ENCODE peak calls at places on chromosome 1, in ten cellular contexts. U is left ventricle myocardium inferior; K is heart left ventricle; G is A549; J is esophagus muscularis mucosa; B is Caco-2; A is cardiac muscle cell; S is aorta; V is CD4-positive, alpha-beta T cell; R is SJSA1. X is an unnamed sample. For H3K9me3, the result is how much of the 10 kb centered on the place peaks cover.

GRCh38 chr1:162383516-162383915 is 2.0 kb downstream of the C1orf226 start:
- DNase-seq in U (no peak), K (no peak), G (no peak), J (no peak), B (no peak), A (no peak), S (no peak), V (no peak), R (no peak), X (no peak)

GRCh38 chr1:108749081-108749480 is 2.6 kb downstream of the STXBP3 start:
- DNase-seq in U (no peak), K (no peak), G (no peak), J (no peak), B (no peak), A (no peak), S (no peak), V (no peak), R (no peak), X (no peak)

GRCh38 chr1:73065585-73065984 is 783.2 kb upstream of the NEGR1 start:
- DNase-seq in U (no peak), K (no peak), G (no peak), J (no peak), B (peak), A (peak), S (no peak), V (no peak), R (no peak), X (no peak)

GRCh38 chr1:223710179-223711133 is 1.9 kb upstream of the CAPN2 start:
- DNase-seq in U (no peak), K (no peak), G (no peak), J (no peak), B (peak), A (no peak), S (no peak), V (no peak), R (no peak), X (no peak)

GRCh38 chr1:230826166-230826875 is 42.0 kb downstream of the C1orf198 start:
- DNase-seq in U (no peak), K (no peak), G (no peak), J (peak), B (no peak), A (no peak), S (no peak), V (no peak), R (no peak), X (no peak)

GRCh38 chr1:54781023-54781723 is 16.9 kb upstream of the PARS2 start:
- DNase-seq in U (no peak), K (no peak), G (no peak), J (no peak), B (no peak), A (peak), S (no peak), V (no peak), R (no peak), X (no peak)

GRCh38 chr1:181318858-181319235 is 164.5 kb upstream of the CACNA1E start:
- DNase-seq in U (no peak), K (no peak), G (no peak), J (no peak), B (no peak), A (no peak), S (no peak), V (no peak), R (no peak), X (no peak)

GRCh38 chr1:208615356-208615755 is 371.2 kb upstream of the PLXNA2 start:
- DNase-seq in U (no peak), K (no peak), G (no peak), J (peak), B (no peak), A (no peak), S (no peak), V (no peak), R (no peak), X (no peak)

GRCh38 chr1:6072774-6073479 is 27.2 kb downstream of the KCNAB2 start:
- DNase-seq in U (no peak), K (no peak), G (no peak), J (no peak), B (no peak), A (no peak), S (no peak), V (no peak), R (no peak), X (no peak)

GRCh38 chr1:51990478-51990965 is at the start of gene RAB3B:
- DNase-seq in U (peak), K (no peak), G (peak), J (no peak), B (peak), A (peak), S (peak), V (peak), R (peak), X (peak)

GRCh38 chr1:229287257-229287656 is 16.3 kb downstream of the RAB4A start:
- DNase-seq in U (no peak), K (no peak), G (no peak), J (peak), B (no peak), A (no peak), S (no peak), V (no peak), R (peak), X (no peak)

GRCh38 chr1:244049142-244049968 is 1.7 kb upstream of the ZBTB18 start:
- DNase-seq in U (peak), K (peak), G (peak), J (no peak), B (no peak), A (peak), S (peak), V (peak), R (peak), X (peak)

GRCh38 chr1:17516303-17517214 is 22.9 kb upstream of the ARHGEF10L start:
- DNase-seq in U (no peak), K (no peak), G (no peak), J (no peak), B (peak), A (no peak), S (no peak), V (no peak), R (no peak), X (no peak)

GRCh38 chr1:94119796-94120590 is 955 bp downstream of the ABCA4 start:
- DNase-seq in U (no peak), K (no peak), G (no peak), J (no peak), B (no peak), A (no peak), S (no peak), V (no peak), R (no peak), X (no peak)

GRCh38 chr1:159900086-159900680 is at the start of gene CFAP45:
- DNase-seq in U (peak), K (peak), G (no peak), J (peak), B (peak), A (peak), S (peak), V (no peak), R (no peak), X (no peak)

GRCh38 chr1:156836041-156836654 is 19.5 kb upstream of the SH2D2A start:
- DNase-seq in U (no peak), K (no peak), G (no peak), J (no peak), B (no peak), A (no peak), S (no peak), V (no peak), R (no peak), X (no peak)

GRCh38 chr1:232423591-232423990 is 206.3 kb downstream of the SIPA1L2 start:
- DNase-seq in U (no peak), K (no peak), G (no peak), J (no peak), B (no peak), A (no peak), S (no peak), V (no peak), R (no peak), X (no peak)

GRCh38 chr1:63688302-63688701 is 85.5 kb upstream of the ROR1 start:
- DNase-seq in U (no peak), K (no peak), G (no peak), J (no peak), B (no peak), A (no peak), S (no peak), V (no peak), R (no peak), X (no peak)

GRCh38 chr1:22884806-22885559 is 87.7 kb downstream of the LACTBL1 start:
- DNase-seq in U (no peak), K (no peak), G (no peak), J (no peak), B (no peak), A (no peak), S (no peak), V (no peak), R (no peak), X (no peak)

GRCh38 chr1:89590341-89591080 is 42.4 kb upstream of the LRRC8C start:
- DNase-seq in U (no peak), K (no peak), G (no peak), J (no peak), B (no peak), A (no peak), S (no peak), V (no peak), R (no peak), X (no peak)

GRCh38 chr1:103576065-103576464 is 4.7 kb downstream of the AMY2B start:
- DNase-seq in U (no peak), K (no peak), G (no peak), J (no peak), B (no peak), A (no peak), S (no peak), V (no peak), R (no peak), X (no peak)

GRCh38 chr1:42880384-42880783 is 34.0 kb downstream of the ZNF691 start:
- DNase-seq in U (no peak), K (no peak), G (no peak), J (no peak), B (no peak), A (no peak), S (no peak), V (no peak), R (no peak), X (no peak)

GRCh38 chr1:214500349-214501055 is 50.9 kb downstream of the PTPN14 start:
- DNase-seq in U (no peak), K (no peak), G (no peak), J (no peak), B (no peak), A (peak), S (no peak), V (no peak), R (no peak), X (no peak)

GRCh38 chr1:206658264-206658980 is 23.1 kb downstream of the DYRK3 start:
- DNase-seq in U (peak), K (peak), G (peak), J (no peak), B (no peak), A (peak), S (peak), V (peak), R (peak), X (peak)

GRCh38 chr1:38272515-38272914 is 225.9 kb upstream of the POU3F1 start:
- DNase-seq in U (no peak), K (no peak), G (no peak), J (no peak), B (no peak), A (no peak), S (no peak), V (no peak), R (no peak), X (no peak)

GRCh38 chr1:29222686-29223085 is 8.0 kb downstream of the MECR start:
- DNase-seq in U (no peak), K (no peak), G (no peak), J (no peak), B (no peak), A (no peak), S (no peak), V (no peak), R (no peak), X (no peak)

GRCh38 chr1:160167580-160167979 is 16.2 kb downstream of the ATP1A4 start:
- DNase-seq in U (no peak), K (no peak), G (no peak), J (no peak), B (no peak), A (no peak), S (no peak), V (no peak), R (no peak), X (no peak)

GRCh38 chr1:202850593-202851362 is 38.2 kb downstream of the RABIF start:
- DNase-seq in U (no peak), K (no peak), G (no peak), J (no peak), B (no peak), A (no peak), S (peak), V (no peak), R (no peak), X (no peak)

GRCh38 chr1:3034728-3035610 is 13.7 kb downstream of the ACTRT2 start:
- DNase-seq in U (no peak), K (no peak), G (no peak), J (no peak), B (no peak), A (no peak), S (peak), V (no peak), R (no peak), X (no peak)

GRCh38 chr1:221740260-221740830 is 1.5 kb downstream of the DUSP10 start:
- DNase-seq in U (no peak), K (no peak), G (no peak), J (peak), B (no peak), A (no peak), S (no peak), V (no peak), R (peak), X (no peak)

GRCh38 chr1:206693592-206693991 is 8.9 kb downstream of the MAPKAPK2 start:
- DNase-seq in U (no peak), K (peak), G (no peak), J (no peak), B (no peak), A (no peak), S (peak), V (no peak), R (no peak), X (no peak)

GRCh38 chr1:192983349-192983980 is 75.7 kb downstream of the UCHL5 start:
- DNase-seq in U (no peak), K (no peak), G (no peak), J (no peak), B (no peak), A (no peak), S (no peak), V (no peak), R (no peak), X (no peak)

GRCh38 chr1:155984341-155984740 is 6.0 kb upstream of the ARHGEF2 start:
- DNase-seq in U (no peak), K (no peak), G (no peak), J (no peak), B (no peak), A (no peak), S (no peak), V (no peak), R (no peak), X (no peak)

GRCh38 chr1:67863637-67864036 is 30.4 kb upstream of the GNG12 start:
- DNase-seq in U (no peak), K (no peak), G (no peak), J (no peak), B (no peak), A (no peak), S (no peak), V (no peak), R (no peak), X (no peak)

GRCh38 chr1:58717979-58718378 is 18.1 kb upstream of the MYSM1 start:
- DNase-seq in U (no peak), K (no peak), G (no peak), J (peak), B (no peak), A (no peak), S (no peak), V (no peak), R (no peak), X (no peak)

GRCh38 chr1:26910343-26911160 is 3.2 kb downstream of the NR0B2 start:
- DNase-seq in U (no peak), K (no peak), G (no peak), J (no peak), B (no peak), A (no peak), S (no peak), V (no peak), R (no peak), X (no peak)

GRCh38 chr1:115976062-115976899 is at the start of gene SLC22A15:
- DNase-seq in U (peak), K (peak), G (peak), J (no peak), B (peak), A (peak), S (peak), V (no peak), R (peak), X (no peak)

GRCh38 chr1:244941121-244941520 is 76.8 kb upstream of the HNRNPU start:
- DNase-seq in U (no peak), K (no peak), G (no peak), J (no peak), B (no peak), A (no peak), S (no peak), V (no peak), R (no peak), X (no peak)

GRCh38 chr1:152626688-152627087 is 3.8 kb upstream of the LCE3A start:
- DNase-seq in U (no peak), K (no peak), G (no peak), J (peak), B (no peak), A (no peak), S (no peak), V (no peak), R (no peak), X (no peak)

GRCh38 chr1:152622803-152623202 is at the start of gene LCE3A:
- DNase-seq in U (no peak), K (no peak), G (no peak), J (peak), B (no peak), A (no peak), S (no peak), V (no peak), R (no peak), X (no peak)

GRCh38 chr1:152623203-152623844 is 421 bp upstream of the LCE3A start:
- DNase-seq in U (no peak), K (peak), G (no peak), J (peak), B (no peak), A (no peak), S (no peak), V (no peak), R (peak), X (no peak)

DNA sequence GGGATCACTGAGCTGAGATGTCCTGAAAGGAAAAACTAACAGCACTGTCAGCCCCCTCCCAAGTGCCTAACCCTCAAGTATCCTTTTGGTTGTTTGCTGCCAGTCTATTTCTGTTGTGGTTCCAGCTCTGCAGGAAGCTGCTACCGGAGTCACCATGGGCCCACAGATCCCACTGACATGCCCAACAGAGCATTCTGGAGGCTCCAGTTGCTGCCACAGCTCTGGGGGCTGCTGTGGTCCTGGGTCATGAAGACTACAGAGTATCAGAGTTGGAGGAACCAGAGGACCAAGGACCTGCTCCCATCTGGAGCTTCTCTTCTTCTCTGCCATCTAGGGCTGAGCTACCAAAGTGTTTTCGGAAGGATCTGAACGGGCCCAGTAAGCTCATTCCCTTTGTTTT is 910 bp downstream of the LCE3A start:
- DNase-seq in U (no peak), K (no peak), G (no peak), J (peak), B (no peak), A (no peak), S (no peak), V (no peak), R (no peak), X (no peak)
- H3K9me3 ChIP-seq in U (under half), K (under half), G (under half), J (under half), B (under half), A (under half), S (under half), V (under half), R (under half), X (under half)

GRCh38 chr1:1972976-1973715 is 30.4 kb downstream of the CFAP74 start:
- DNase-seq in U (no peak), K (no peak), G (no peak), J (no peak), B (no peak), A (no peak), S (no peak), V (no peak), R (no peak), X (no peak)
- H3K9me3 ChIP-seq in U (under half), K (under half), G (under half), J (under half), B (under half), A (under half), S (under half), V (under half), R (under half), X (under half)

GRCh38 chr1:228118040-228118439 is 8.9 kb upstream of the MRPL55 start:
- DNase-seq in U (no peak), K (no peak), G (no peak), J (no peak), B (no peak), A (no peak), S (no peak), V (no peak), R (no peak), X (no peak)
- H3K9me3 ChIP-seq in U (under half), K (under half), G (under half), J (under half), B (under half), A (under half), S (under half), V (under half), R (under half), X (under half)

GRCh38 chr1:247145279-247145678 is 26.5 kb downstream of the ZNF124 start:
- DNase-seq in U (no peak), K (no peak), G (no peak), J (no peak), B (no peak), A (no peak), S (no peak), V (no peak), R (no peak), X (no peak)
- H3K9me3 ChIP-seq in U (half or more), K (half or more), G (half or more), J (half or more), B (under half), A (under half), S (under half), V (half or more), R (under half), X (under half)

X was measured in T-helper 17 cell.